ENCODE peak calls at places on chromosome 19, in five cellular contexts. A, U, O, W and T are unnamed samples.

GRCh38 chr19:54001496-54001895 is 10.1 kb downstream of the CACNG6 start:
- DNase-seq in W (no peak), U (no peak), A (no peak), O (no peak), T (no peak)

GRCh38 chr19:35247526-35248309 is 1.1 kb upstream of the LSR start:
- DNase-seq in U (peak; percentile 96), O (peak; percentile 94), A (peak; percentile 54), W (no peak), T (no peak)

GRCh38 chr19:29546583-29547190 is 20.9 kb downstream of the VSTM2B start:
- DNase-seq in U (no peak), A (no peak), W (no peak), O (no peak), T (no peak)

GRCh38 chr19:42540071-42540553 is 11.8 kb upstream of the CEACAM1 start:
- DNase-seq in U (no peak), A (no peak), W (no peak), O (no peak), T (no peak)

GRCh38 chr19:16001481-16002312 is 52.9 kb downstream of the OR10H4 start:
- DNase-seq in A (no peak), O (peak; percentile 21), U (peak; percentile 70), W (peak; percentile 77), T (no peak)

GRCh38 chr19:44072543-44073401 is 813 bp downstream of the ZNF284 start:
- DNase-seq in U (no peak), O (no peak), A (no peak), W (no peak), T (peak; percentile 33)

GRCh38 chr19:21767065-21767800 is at the start of gene ZNF100:
- DNase-seq in U (peak; percentile 92), A (peak; percentile 92), W (peak; percentile 90), O (peak; percentile 94), T (peak; percentile 91)

GRCh38 chr19:35253316-35254286 is 4.8 kb downstream of the LSR start:
- DNase-seq in W (no peak), A (peak; percentile 9), U (no peak), O (no peak), T (no peak)

GRCh38 chr19:35518313-35518712 is 4.9 kb upstream of the DMKN start:
- DNase-seq in A (no peak), W (peak; percentile 98), U (no peak), O (no peak), T (no peak)

GRCh38 chr19:28292822-28293500 is 920.0 kb downstream of the UQCRFS1 start:
- DNase-seq in U (no peak), W (no peak), A (no peak), O (no peak), T (no peak)

GRCh38 chr19:49710372-49710951 is 19.5 kb downstream of the CPT1C start:
- DNase-seq in W (peak; percentile 84), U (no peak), A (no peak), O (no peak), T (no peak)

GRCh38 chr19:58519087-58519354 is 589 bp downstream of the ZBTB45 start:
- DNase-seq in U (peak; percentile 69), W (peak; percentile 74), O (peak; percentile 70), A (no peak), T (peak; percentile 86)

GRCh38 chr19:33250500-33250899 is 24.9 kb upstream of the SLC7A10 start:
- DNase-seq in U (no peak), O (no peak), W (no peak), A (no peak), T (no peak)

GRCh38 chr19:30277941-30278881 is 94.0 kb upstream of the ZNF536 start:
- DNase-seq in O (no peak), W (no peak), A (no peak), U (no peak), T (no peak)

GRCh38 chr19:18098891-18099622 is 1.5 kb downstream of the MAST3 start:
- DNase-seq in O (peak; percentile 60), W (no peak), U (no peak), A (no peak), T (peak; percentile 78)

GRCh38 chr19:30093966-30094770 is 152.1 kb downstream of the URI1 start:
- DNase-seq in W (no peak), O (no peak), U (no peak), A (no peak), T (no peak)

GRCh38 chr19:14248578-14249011 is 42.6 kb upstream of the ADGRL1 start:
- DNase-seq in W (no peak), O (peak; percentile 35), U (peak; percentile 4), A (no peak), T (no peak)

GRCh38 chr19:39403331-39404312 is 3.0 kb upstream of the ZFP36 start:
- DNase-seq in U (peak; percentile 96), O (peak; percentile 99), A (peak; percentile 99), W (peak; percentile 99), T (peak; percentile 87)

GRCh38 chr19:32469796-32470195 is 64.2 kb downstream of the DPY19L3 start:
- DNase-seq in O (no peak), A (no peak), U (no peak), W (peak; percentile 50), T (no peak)

GRCh38 chr19:28468701-28469459 is 744.1 kb downstream of the UQCRFS1 start:
- DNase-seq in W (no peak), A (no peak), U (peak; percentile 38), O (peak; percentile 75), T (no peak)

GRCh38 chr19:20066861-20067260 is 10.9 kb upstream of the ZNF90 start:
- DNase-seq in W (no peak), U (no peak), O (no peak), A (no peak), T (no peak)

GRCh38 chr19:33830264-33830663 is 33.6 kb downstream of the KCTD15 start:
- DNase-seq in A (no peak), U (no peak), O (no peak), W (no peak), T (no peak)

GRCh38 chr19:46959962-46960556 is 59.6 kb upstream of the NPAS1 start:
- DNase-seq in A (no peak), U (no peak), W (no peak), O (no peak), T (no peak)

GRCh38 chr19:46600393-46601317 is 475 bp upstream of the CALM3 start:
- DNase-seq in U (peak; percentile 98), W (peak; percentile 97), A (peak; percentile 97), O (peak; percentile 98), T (peak; percentile 99)

GRCh38 chr19:31347828-31348314 is 1.4 kb downstream of the TSHZ3 start:
- DNase-seq in O (no peak), W (peak; percentile 87), U (no peak), A (no peak), T (no peak)

GRCh38 chr19:38660724-38661123 is 13.3 kb downstream of the ACTN4 start:
- DNase-seq in A (no peak), U (no peak), O (no peak), W (no peak), T (no peak)

GRCh38 chr19:8877854-8878705 is 45.9 kb downstream of the MBD3L1 start:
- DNase-seq in W (no peak), O (no peak), U (no peak), A (no peak), T (no peak)

GRCh38 chr19:35310811-35311465 is 18.0 kb upstream of the CD22 start:
- DNase-seq in A (no peak), O (no peak), W (no peak), U (no peak), T (no peak)

GRCh38 chr19:48553676-48554384 is 1.9 kb downstream of the SULT2B1 start:
- DNase-seq in U (peak; percentile 62), O (peak; percentile 50), A (no peak), W (peak; percentile 86), T (no peak)

DNA sequence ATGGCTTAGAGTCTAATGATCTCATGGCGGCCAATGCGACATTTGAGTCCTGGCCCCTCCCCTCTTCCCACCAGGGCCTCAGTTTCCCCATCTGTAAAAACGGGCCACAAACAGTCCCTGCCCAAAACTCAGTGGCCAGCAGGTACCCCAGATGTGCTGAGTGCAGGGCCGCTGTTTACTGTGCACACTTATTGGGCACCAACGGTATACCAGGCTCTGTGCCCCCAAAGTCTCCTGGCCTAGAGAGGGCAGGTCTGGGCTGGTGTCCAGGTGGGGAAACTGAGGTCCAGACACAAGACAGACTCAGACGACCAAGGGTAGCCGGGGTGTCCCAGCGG is 23.6 kb upstream of the WDR18 start:
- DNase-seq in U (no peak), O (no peak), W (no peak), A (no peak), T (no peak)
- TF ChIP-seq POLR2A in U (no peak), O (no peak), W (no peak), A (no peak), T (no peak)

DNA sequence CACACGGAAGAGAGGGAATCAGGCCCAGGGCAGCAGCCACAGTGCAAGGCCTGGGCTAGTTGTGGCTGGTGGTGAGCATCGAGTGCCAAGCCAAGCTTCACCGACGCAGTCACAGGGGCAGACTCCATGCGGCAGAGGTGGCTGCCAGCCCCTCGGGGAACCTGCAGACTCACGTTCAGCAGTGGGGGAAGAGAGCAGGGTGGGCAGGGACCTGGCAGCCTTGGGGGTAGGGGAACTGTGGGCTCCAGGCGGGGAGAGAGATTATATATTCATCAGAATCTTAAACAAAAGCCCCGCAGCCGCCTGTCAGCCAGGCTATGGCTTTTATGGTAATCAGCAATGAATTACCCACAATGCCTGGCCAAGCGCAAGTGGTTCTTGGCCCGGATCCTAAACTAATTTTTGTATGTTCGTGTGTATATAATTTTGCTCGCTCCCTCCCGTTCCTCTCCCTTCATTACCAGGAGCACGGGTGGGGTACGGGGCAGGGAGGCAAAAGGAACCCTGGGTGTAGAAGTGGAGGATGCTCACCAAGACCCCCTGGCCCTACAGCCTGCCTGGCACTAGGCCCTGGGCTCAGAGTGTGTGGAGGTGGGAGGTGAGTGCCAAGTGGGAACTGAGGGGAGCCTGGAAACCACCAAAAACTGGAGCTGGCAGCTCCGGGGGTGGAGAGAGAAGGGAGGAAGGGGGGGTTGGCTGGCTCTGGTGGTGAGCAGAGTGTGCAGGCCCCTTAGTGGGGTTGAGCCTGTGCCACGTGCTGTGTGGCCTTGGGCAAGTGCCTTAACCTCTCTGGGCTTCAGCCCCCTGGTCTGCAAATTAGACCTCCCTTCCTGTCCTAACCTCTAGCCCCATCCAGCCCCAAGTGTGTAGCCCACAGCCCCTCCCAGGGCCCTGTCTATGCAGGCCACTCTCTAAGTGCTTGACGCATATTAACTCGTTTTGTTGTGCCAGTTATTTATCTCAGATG is 31.9 kb downstream of the PTPRS start:
- DNase-seq in W (peak; percentile 90), A (no peak), U (peak; percentile 74), O (peak; percentile 62), T (no peak)
- TF ChIP-seq POLR2A in W (peak; percentile 99), A (peak; percentile 26), U (peak; percentile 97), O (peak; percentile 85), T (no peak)

GRCh38 chr19:5904302-5905071 is at the start of gene VMAC:
- DNase-seq in W (peak; percentile 100), A (peak; percentile 100), U (peak; percentile 100), O (peak; percentile 100), T (peak; percentile 100)
- TF ChIP-seq POLR2A in W (no peak), A (no peak), U (peak; percentile 81), O (peak; percentile 66), T (no peak)

GRCh38 chr19:12774588-12775555 is at the start of gene HOOK2:
- DNase-seq in A (peak; percentile 86), O (peak; percentile 97), W (no peak), U (peak; percentile 99), T (peak; percentile 56)
- TF ChIP-seq POLR2A in A (no peak), O (peak; percentile 79), W (no peak), U (peak; percentile 63), T (no peak)